ENCODE peak calls at places on chromosomes 12 and 14, in nine cellular contexts. One of them, this sample, is unnamed.

GRCh38 chr12:50174971-50175715 is 8.0 kb upstream of the CERS5 start:
- DNase-seq in SK-N-SH: peak
- DNase-seq in HCT116: peak
- DNase-seq in A549: peak
- DNase-seq in Panc1: peak
- DNase-seq in GM12878: no peak
- DNase-seq in HepG2: peak
- DNase-seq in GM23338: peak
- DNase-seq in K562: peak
- DNase-seq in this sample: peak

GRCh38 chr12:80314741-80315140 is 129.3 kb upstream of the PTPRQ start:
- DNase-seq in SK-N-SH: no peak
- DNase-seq in HCT116: no peak
- DNase-seq in A549: no peak
- DNase-seq in Panc1: no peak
- DNase-seq in GM12878: no peak
- DNase-seq in HepG2: no peak
- DNase-seq in GM23338: no peak
- DNase-seq in K562: no peak
- DNase-seq in this sample: no peak

GRCh38 chr14:69845787-69846186 is 33.4 kb upstream of the SMOC1 start:
- DNase-seq in SK-N-SH: no peak
- DNase-seq in HCT116: no peak
- DNase-seq in A549: no peak
- DNase-seq in Panc1: no peak
- DNase-seq in GM12878: no peak
- DNase-seq in HepG2: peak
- DNase-seq in GM23338: no peak
- DNase-seq in K562: no peak
- DNase-seq in this sample: no peak

GRCh38 chr12:113422030-113422900 is at the start of gene SDSL:
- DNase-seq in SK-N-SH: peak
- DNase-seq in HCT116: peak
- DNase-seq in A549: peak
- DNase-seq in Panc1: peak
- DNase-seq in GM12878: peak
- DNase-seq in HepG2: peak
- DNase-seq in GM23338: peak
- DNase-seq in K562: peak
- DNase-seq in this sample: peak

GRCh38 chr12:5254703-5255102 is 177.2 kb upstream of the NTF3 start:
- DNase-seq in SK-N-SH: no peak
- DNase-seq in HCT116: no peak
- DNase-seq in A549: no peak
- DNase-seq in Panc1: no peak
- DNase-seq in GM12878: no peak
- DNase-seq in HepG2: no peak
- DNase-seq in GM23338: no peak
- DNase-seq in K562: no peak
- DNase-seq in this sample: no peak

GRCh38 chr14:66998013-66998412 is 191.2 kb upstream of the GARIN2 start:
- DNase-seq in SK-N-SH: no peak
- DNase-seq in HCT116: no peak
- DNase-seq in A549: no peak
- DNase-seq in Panc1: no peak
- DNase-seq in GM12878: no peak
- DNase-seq in HepG2: no peak
- DNase-seq in GM23338: no peak
- DNase-seq in K562: no peak
- DNase-seq in this sample: no peak

GRCh38 chr12:117343296-117343695 is 18.1 kb downstream of the NOS1 start:
- DNase-seq in SK-N-SH: no peak
- DNase-seq in HCT116: no peak
- DNase-seq in A549: no peak
- DNase-seq in Panc1: no peak
- DNase-seq in GM12878: no peak
- DNase-seq in HepG2: no peak
- DNase-seq in GM23338: no peak
- DNase-seq in K562: no peak
- DNase-seq in this sample: no peak

GRCh38 chr12:78018146-78018910 is 187.6 kb downstream of the NAV3 start:
- DNase-seq in SK-N-SH: no peak
- DNase-seq in HCT116: no peak
- DNase-seq in A549: no peak
- DNase-seq in Panc1: no peak
- DNase-seq in GM12878: no peak
- DNase-seq in HepG2: peak
- DNase-seq in GM23338: no peak
- DNase-seq in K562: no peak
- DNase-seq in this sample: no peak

GRCh38 chr12:6026998-6027397 is 81.9 kb upstream of the ANO2 start:
- DNase-seq in SK-N-SH: no peak
- DNase-seq in HCT116: no peak
- DNase-seq in A549: no peak
- DNase-seq in Panc1: no peak
- DNase-seq in GM12878: no peak
- DNase-seq in HepG2: no peak
- DNase-seq in GM23338: no peak
- DNase-seq in K562: no peak
- DNase-seq in this sample: no peak

GRCh38 chr12:119841433-119842210 is 35.5 kb downstream of the CIT start:
- DNase-seq in SK-N-SH: no peak
- DNase-seq in HCT116: no peak
- DNase-seq in A549: no peak
- DNase-seq in Panc1: no peak
- DNase-seq in GM12878: no peak
- DNase-seq in HepG2: no peak
- DNase-seq in GM23338: no peak
- DNase-seq in K562: no peak
- DNase-seq in this sample: no peak

GRCh38 chr12:57852620-57853509 is 6.3 kb upstream of the CTDSP2 start:
- DNase-seq in SK-N-SH: no peak
- DNase-seq in HCT116: no peak
- DNase-seq in A549: no peak
- DNase-seq in Panc1: no peak
- DNase-seq in GM12878: no peak
- DNase-seq in HepG2: peak
- DNase-seq in GM23338: peak
- DNase-seq in K562: no peak
- DNase-seq in this sample: no peak

GRCh38 chr12:49582840-49583239 is 14.9 kb upstream of the MCRS1 start:
- DNase-seq in SK-N-SH: no peak
- DNase-seq in HCT116: no peak
- DNase-seq in A549: no peak
- DNase-seq in Panc1: no peak
- DNase-seq in GM12878: no peak
- DNase-seq in HepG2: no peak
- DNase-seq in GM23338: no peak
- DNase-seq in K562: no peak
- DNase-seq in this sample: no peak

GRCh38 chr12:54370218-54370730 is 6.0 kb upstream of the GPR84 start:
- DNase-seq in SK-N-SH: peak
- DNase-seq in HCT116: no peak
- DNase-seq in A549: peak
- DNase-seq in Panc1: no peak
- DNase-seq in GM12878: no peak
- DNase-seq in HepG2: no peak
- DNase-seq in GM23338: peak
- DNase-seq in K562: peak
- DNase-seq in this sample: peak

GRCh38 chr12:26121323-26121740 is 3.5 kb downstream of the BHLHE41 start:
- DNase-seq in SK-N-SH: no peak
- DNase-seq in HCT116: no peak
- DNase-seq in A549: no peak
- DNase-seq in Panc1: no peak
- DNase-seq in GM12878: no peak
- DNase-seq in HepG2: no peak
- DNase-seq in GM23338: peak
- DNase-seq in K562: no peak
- DNase-seq in this sample: no peak

GRCh38 chr12:116594325-116595038 is 35.3 kb downstream of the MAP1LC3B2 start:
- DNase-seq in SK-N-SH: no peak
- DNase-seq in HCT116: no peak
- DNase-seq in A549: no peak
- DNase-seq in Panc1: no peak
- DNase-seq in GM12878: no peak
- DNase-seq in HepG2: no peak
- DNase-seq in GM23338: no peak
- DNase-seq in K562: no peak
- DNase-seq in this sample: peak

GRCh38 chr14:77104393-77104792 is 6.3 kb downstream of the CIPC start:
- DNase-seq in SK-N-SH: no peak
- DNase-seq in HCT116: no peak
- DNase-seq in A549: no peak
- DNase-seq in Panc1: no peak
- DNase-seq in GM12878: no peak
- DNase-seq in HepG2: no peak
- DNase-seq in GM23338: no peak
- DNase-seq in K562: no peak
- DNase-seq in this sample: no peak

GRCh38 chr14:77103954-77104353 is 5.9 kb downstream of the CIPC start:
- DNase-seq in SK-N-SH: no peak
- DNase-seq in HCT116: no peak
- DNase-seq in A549: no peak
- DNase-seq in Panc1: no peak
- DNase-seq in GM12878: no peak
- DNase-seq in HepG2: no peak
- DNase-seq in GM23338: no peak
- DNase-seq in K562: no peak
- DNase-seq in this sample: no peak

GRCh38 chr14:77100961-77101360 is 2.9 kb downstream of the CIPC start:
- DNase-seq in SK-N-SH: no peak
- DNase-seq in HCT116: no peak
- DNase-seq in A549: no peak
- DNase-seq in Panc1: no peak
- DNase-seq in GM12878: no peak
- DNase-seq in HepG2: no peak
- DNase-seq in GM23338: no peak
- DNase-seq in K562: no peak
- DNase-seq in this sample: no peak

GRCh38 chr14:77103475-77103874 is 5.4 kb downstream of the CIPC start:
- DNase-seq in SK-N-SH: no peak
- DNase-seq in HCT116: no peak
- DNase-seq in A549: no peak
- DNase-seq in Panc1: no peak
- DNase-seq in GM12878: no peak
- DNase-seq in HepG2: no peak
- DNase-seq in GM23338: no peak
- DNase-seq in K562: no peak
- DNase-seq in this sample: no peak

DNA sequence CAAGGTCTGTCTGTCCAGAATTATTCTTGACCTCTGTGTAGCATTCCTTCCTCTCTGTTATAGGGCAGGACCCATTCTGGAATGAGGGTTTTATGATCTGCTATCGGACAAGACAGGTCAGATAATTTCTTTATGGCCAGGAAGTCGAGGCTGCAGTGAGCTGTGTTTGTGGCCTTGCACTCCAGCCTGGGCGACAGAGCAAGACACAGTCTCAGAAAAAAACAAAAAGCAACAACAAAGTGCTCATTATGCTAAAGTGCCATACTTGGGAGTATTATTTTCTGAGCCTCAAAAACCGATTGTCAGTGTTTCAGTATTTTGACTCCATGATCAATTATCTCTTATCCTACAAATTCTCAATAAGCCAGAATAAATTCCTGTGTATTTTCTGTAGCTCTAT is 4.1 kb downstream of the CIPC start:
- DNase-seq in SK-N-SH: no peak
- DNase-seq in HCT116: no peak
- DNase-seq in A549: no peak
- DNase-seq in Panc1: no peak
- DNase-seq in GM12878: no peak
- DNase-seq in HepG2: no peak
- DNase-seq in GM23338: no peak
- DNase-seq in K562: no peak
- DNase-seq in this sample: no peak
- TF ChIP-seq REST in SK-N-SH: no peak
- TF ChIP-seq REST in HCT116: no peak
- TF ChIP-seq REST in A549: no peak
- TF ChIP-seq REST in Panc1: no peak
- TF ChIP-seq REST in GM12878: no peak
- TF ChIP-seq REST in HepG2: no peak
- TF ChIP-seq REST in GM23338: no peak
- TF ChIP-seq REST in K562: no peak
- TF ChIP-seq REST in this sample: no peak

GRCh38 chr12:121560392-121561021 is 20.3 kb downstream of the KDM2B start:
- DNase-seq in SK-N-SH: no peak
- DNase-seq in HCT116: no peak
- DNase-seq in A549: no peak
- DNase-seq in Panc1: no peak
- DNase-seq in GM12878: peak
- DNase-seq in HepG2: no peak
- DNase-seq in GM23338: no peak
- DNase-seq in K562: no peak
- DNase-seq in this sample: no peak
- TF ChIP-seq REST in SK-N-SH: no peak
- TF ChIP-seq REST in HCT116: no peak
- TF ChIP-seq REST in A549: no peak
- TF ChIP-seq REST in Panc1: no peak
- TF ChIP-seq REST in GM12878: no peak
- TF ChIP-seq REST in HepG2: no peak
- TF ChIP-seq REST in GM23338: no peak
- TF ChIP-seq REST in K562: no peak
- TF ChIP-seq REST in this sample: no peak

GRCh38 chr14:63938198-63939005 is 85.6 kb downstream of the SYNE2 start:
- DNase-seq in SK-N-SH: no peak
- DNase-seq in HCT116: no peak
- DNase-seq in A549: no peak
- DNase-seq in Panc1: no peak
- DNase-seq in GM12878: peak
- DNase-seq in HepG2: no peak
- DNase-seq in GM23338: no peak
- DNase-seq in K562: no peak
- DNase-seq in this sample: no peak
- TF ChIP-seq REST in SK-N-SH: no peak
- TF ChIP-seq REST in HCT116: no peak
- TF ChIP-seq REST in A549: no peak
- TF ChIP-seq REST in Panc1: no peak
- TF ChIP-seq REST in GM12878: no peak
- TF ChIP-seq REST in HepG2: no peak
- TF ChIP-seq REST in GM23338: no peak
- TF ChIP-seq REST in K562: no peak
- TF ChIP-seq REST in this sample: no peak

DNA sequence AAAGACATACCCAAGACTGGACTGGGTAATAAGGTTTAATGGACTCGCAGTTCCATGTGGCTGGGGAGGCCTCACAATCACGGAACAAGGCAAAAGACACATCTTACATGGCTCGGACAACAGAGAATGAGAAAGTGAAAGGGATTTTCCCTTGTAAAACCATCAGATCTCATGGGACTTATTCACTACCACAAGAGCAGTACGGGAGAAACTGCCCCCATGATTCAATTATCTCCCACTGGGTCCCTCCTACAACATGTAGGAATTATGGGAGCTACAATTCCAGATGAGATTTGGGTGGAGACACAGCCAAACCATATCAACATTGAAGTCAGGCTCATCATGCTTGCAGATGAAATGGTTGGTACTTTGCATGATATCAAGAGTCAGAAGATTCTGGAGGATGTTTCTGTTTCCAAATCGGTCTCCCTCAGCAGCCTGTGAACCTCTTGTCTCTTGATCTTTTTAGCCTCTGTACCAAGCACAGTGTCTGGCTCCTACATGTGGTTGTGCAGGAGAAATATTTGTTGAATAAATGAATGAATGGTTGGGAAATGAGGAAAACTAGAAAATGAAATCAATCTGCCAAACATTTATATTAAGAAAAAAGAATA is 98.6 kb downstream of the VRK1 start:
- DNase-seq in SK-N-SH: no peak
- DNase-seq in HCT116: no peak
- DNase-seq in A549: no peak
- DNase-seq in Panc1: no peak
- DNase-seq in GM12878: peak
- DNase-seq in HepG2: no peak
- DNase-seq in GM23338: no peak
- DNase-seq in K562: no peak
- DNase-seq in this sample: no peak
- TF ChIP-seq REST in SK-N-SH: no peak
- TF ChIP-seq REST in HCT116: no peak
- TF ChIP-seq REST in A549: no peak
- TF ChIP-seq REST in Panc1: no peak
- TF ChIP-seq REST in GM12878: no peak
- TF ChIP-seq REST in HepG2: no peak
- TF ChIP-seq REST in GM23338: no peak
- TF ChIP-seq REST in K562: no peak
- TF ChIP-seq REST in this sample: no peak

This sample was measured in HL-60.